ENCODE peak calls at places on chromosomes 13 and 19, in eight cellular contexts. Z, L, J, D, X, W, E and H are unnamed samples.

GRCh38 chr19:1648926-1649541 is 3.4 kb downstream of the TCF3 start:
- ATAC-seq in J (no peak), W (no peak), E (no peak), L (no peak), Z (no peak), X (no peak), D (no peak), H (no peak)

GRCh38 chr13:97328222-97328790 is 105.7 kb upstream of the RAP2A start:
- ATAC-seq in W (peak), Z (no peak), D (peak), X (peak), J (peak), L (no peak), E (no peak), H (peak)

GRCh38 chr13:25912961-25913360 is 138.9 kb downstream of the SHISA2 start:
- ATAC-seq in Z (no peak), W (no peak), L (no peak), J (no peak), D (no peak), X (no peak), E (no peak), H (no peak)

GRCh38 chr13:103157034-103157433 is 90.8 kb upstream of the SLC10A2 start:
- ATAC-seq in Z (no peak), J (peak), W (no peak), D (no peak), L (no peak), X (no peak), E (no peak), H (no peak)

GRCh38 chr13:67228909-67229308 is 1.2 kb downstream of the PCDH9 start:
- ATAC-seq in D (no peak), W (no peak), L (no peak), J (no peak), E (no peak), Z (no peak), X (peak), H (no peak)

GRCh38 chr13:45786293-45786920 is 65.1 kb downstream of the SIAH3 start:
- ATAC-seq in E (no peak), Z (no peak), L (no peak), J (no peak), D (no peak), W (no peak), X (no peak), H (no peak)

GRCh38 chr13:51252954-51253531 is 30.8 kb downstream of the FAM124A start:
- ATAC-seq in W (no peak), X (no peak), L (no peak), J (peak), Z (no peak), D (no peak), E (no peak), H (no peak)

GRCh38 chr19:54351474-54351873 is 12.5 kb upstream of the LILRA4 start:
- ATAC-seq in Z (no peak), L (no peak), W (no peak), E (no peak), D (no peak), X (no peak), J (no peak), H (no peak)

GRCh38 chr19:11781295-11782057 is 14.7 kb downstream of the ZNF441 start:
- ATAC-seq in X (no peak), L (no peak), J (no peak), Z (no peak), E (no peak), W (no peak), D (no peak), H (no peak)

GRCh38 chr19:44024900-44025216 is 321 bp upstream of the ZNF222 start:
- ATAC-seq in J (no peak), D (no peak), E (no peak), Z (no peak), L (no peak), W (no peak), X (no peak), H (no peak)

GRCh38 chr19:39363909-39364457 is 21.8 kb downstream of the SAMD4B start:
- ATAC-seq in L (no peak), E (no peak), Z (no peak), W (peak), D (no peak), J (peak), X (no peak), H (peak)

GRCh38 chr19:56725829-56726424 is 54.4 kb upstream of the ZNF835 start:
- ATAC-seq in W (no peak), E (no peak), D (no peak), J (no peak), X (no peak), L (no peak), Z (no peak), H (no peak)

GRCh38 chr13:113297370-113297871 is 382 bp downstream of the LAMP1 start:
- ATAC-seq in E (peak), D (no peak), L (peak), J (no peak), X (peak), Z (peak), W (no peak), H (peak)